ENCODE peak calls at places on chromosome 16, in seven cellular contexts. One of them, this sample, is unnamed.

GRCh38 chr16:1285669-1286491 is 23.6 kb upstream of the UBE2I start:
- DNase-seq in foreskin fibroblast: no peak
- DNase-seq in putamen: no peak
- DNase-seq in heart left ventricle: peak; percentile 57
- DNase-seq in ascending aorta: no peak
- DNase-seq in PC-3: no peak
- DNase-seq in NCI-H774: no peak
- DNase-seq in this sample: no peak

GRCh38 chr16:83200005-83200779 is 573.4 kb downstream of the CDH13 start:
- DNase-seq in PC-3: peak; percentile 19
- DNase-seq in foreskin fibroblast: no peak
- DNase-seq in NCI-H774: no peak
- DNase-seq in ascending aorta: no peak
- DNase-seq in heart left ventricle: no peak
- DNase-seq in putamen: no peak
- DNase-seq in this sample: no peak

GRCh38 chr16:86925067-86925791 is 346.9 kb downstream of the FOXL1 start:
- DNase-seq in PC-3: no peak
- DNase-seq in foreskin fibroblast: no peak
- DNase-seq in ascending aorta: no peak
- DNase-seq in NCI-H774: no peak
- DNase-seq in putamen: no peak
- DNase-seq in heart left ventricle: no peak
- DNase-seq in this sample: peak; percentile 31

GRCh38 chr16:70786020-70786419 is 14.9 kb downstream of the VAC14 start:
- DNase-seq in putamen: no peak
- DNase-seq in ascending aorta: no peak
- DNase-seq in NCI-H774: no peak
- DNase-seq in foreskin fibroblast: no peak
- DNase-seq in PC-3: no peak
- DNase-seq in heart left ventricle: no peak
- DNase-seq in this sample: no peak

GRCh38 chr16:23924138-23924537 is 88.4 kb downstream of the PRKCB start:
- DNase-seq in PC-3: no peak
- DNase-seq in NCI-H774: no peak
- DNase-seq in ascending aorta: no peak
- DNase-seq in heart left ventricle: no peak
- DNase-seq in putamen: no peak
- DNase-seq in foreskin fibroblast: no peak
- DNase-seq in this sample: no peak

GRCh38 chr16:58402796-58403195 is 10.5 kb downstream of the GINS3 start:
- DNase-seq in PC-3: no peak
- DNase-seq in ascending aorta: no peak
- DNase-seq in heart left ventricle: no peak
- DNase-seq in putamen: no peak
- DNase-seq in NCI-H774: no peak
- DNase-seq in foreskin fibroblast: no peak
- DNase-seq in this sample: no peak

GRCh38 chr16:48622456-48623303 is 12.7 kb upstream of the N4BP1 start:
- DNase-seq in heart left ventricle: no peak
- DNase-seq in NCI-H774: no peak
- DNase-seq in putamen: no peak
- DNase-seq in ascending aorta: no peak
- DNase-seq in foreskin fibroblast: no peak
- DNase-seq in PC-3: no peak
- DNase-seq in this sample: no peak

GRCh38 chr16:27636453-27637200 is 86.7 kb downstream of the KATNIP start:
- DNase-seq in NCI-H774: no peak
- DNase-seq in ascending aorta: no peak
- DNase-seq in heart left ventricle: no peak
- DNase-seq in foreskin fibroblast: no peak
- DNase-seq in putamen: no peak
- DNase-seq in PC-3: no peak
- DNase-seq in this sample: no peak

GRCh38 chr16:75471723-75472634 is 7.5 kb upstream of the TMEM170A start:
- DNase-seq in ascending aorta: no peak
- DNase-seq in putamen: peak; percentile 74
- DNase-seq in PC-3: peak; percentile 69
- DNase-seq in heart left ventricle: no peak
- DNase-seq in NCI-H774: peak; percentile 5
- DNase-seq in foreskin fibroblast: peak; percentile 44
- DNase-seq in this sample: peak; percentile 41

This sample was measured in glomerular endothelial cell.